ENCODE peak calls at places on chromosomes 3 and 15, in six cellular contexts. Z is stimulated activated CD8-positive, alpha-beta memory T cell treated with anti-CD3 and anti-CD28 coated beads, Interleukin-7, amount 100 ng/mL, for 1 hour; X is anterior cingulate cortex; T is EH; R is natural killer cell treated with Interleukin-12 subunit alpha and Interleukin-12 subunit beta and Interleukin-15 and Interleukin-18, amount 100 ng/mL, for 72 hours; Y is GM03348. I is an unnamed sample.

GRCh38 chr3:70053293-70053692 is 53.8 kb downstream of the SAMMSON start:
- DNase-seq in Z (no peak), X (no peak), T (no peak), R (no peak), Y (no peak), I (no peak)

GRCh38 chr3:12967751-12968209 is 105.4 kb downstream of the IQSEC1 start:
- DNase-seq in Z (peak), X (peak), T (peak), R (peak), Y (peak), I (peak)

GRCh38 chr3:23161896-23162570 is 41.1 kb upstream of the UBE2E2 start:
- DNase-seq in Z (no peak), X (no peak), T (peak), R (no peak), Y (no peak), I (no peak)

GRCh38 chr15:60004019-60004845 is at the start of gene FOXB1:
- DNase-seq in Z (no peak), X (no peak), T (no peak), R (no peak), Y (no peak), I (no peak)

GRCh38 chr3:46690798-46691197 is 2.7 kb downstream of the ALS2CL start:
- DNase-seq in Z (no peak), X (no peak), T (peak), R (no peak), Y (peak), I (no peak)

GRCh38 chr15:67194171-67195114 is 60.0 kb downstream of the AAGAB start:
- DNase-seq in Z (no peak), X (no peak), T (no peak), R (no peak), Y (no peak), I (no peak)

GRCh38 chr3:129793947-129794318 is 99.6 kb downstream of the TMCC1 start:
- DNase-seq in Z (no peak), X (peak), T (no peak), R (no peak), Y (no peak), I (peak)

GRCh38 chr15:88497109-88497761 is 29.7 kb downstream of the MRPS11 start:
- DNase-seq in Z (no peak), X (no peak), T (no peak), R (no peak), Y (no peak), I (peak)

GRCh38 chr3:14510838-14511622 is 29.1 kb downstream of the GRIP2 start:
- DNase-seq in Z (no peak), X (no peak), T (no peak), R (peak), Y (no peak), I (peak)

GRCh38 chr3:65742914-65743313 is 295.8 kb downstream of the MAGI1 start:
- DNase-seq in Z (no peak), X (no peak), T (peak), R (no peak), Y (no peak), I (no peak)

GRCh38 chr3:76561494-76562242 is 478.2 kb upstream of the ROBO2 start:
- DNase-seq in Z (no peak), X (no peak), T (no peak), R (no peak), Y (no peak), I (no peak)

I was measured in posterior cingulate gyrus.